ENCODE peak calls at places on chromosomes 2 and 18, in eight cellular contexts. C is upper lobe of right lung, W is mesendoderm, N is neural progenitor cell, D is cardiac muscle cell, E is WERI-Rb-1, P is transverse colon, F is right atrium auricular region. V is an unnamed sample.

GRCh38 chr2:217207387-217208010 is 347.6 kb upstream of the TNP1 start:
- DNase-seq in N (no peak), E (no peak), C (no peak), F (no peak), P (no peak), D (no peak), W (peak; percentile 14), V (no peak)

GRCh38 chr2:221476195-221476594 is 95.9 kb downstream of the EPHA4 start:
- DNase-seq in W (no peak), P (no peak), F (no peak), N (no peak), D (no peak), E (no peak), C (no peak), V (no peak)

GRCh38 chr2:231795525-231796327 is 9.5 kb downstream of the COPS7B start:
- DNase-seq in N (peak; percentile 22), W (peak; percentile 71), P (peak; percentile 79), D (peak; percentile 36), F (no peak), E (no peak), C (no peak), V (no peak)

GRCh38 chr2:176682278-176682677 is 413.0 kb downstream of the MTX2 start:
- DNase-seq in D (no peak), F (no peak), W (no peak), N (no peak), C (no peak), P (no peak), E (no peak), V (no peak)

GRCh38 chr2:175275499-175275898 is 94.0 kb upstream of the ATP5MC3 start:
- DNase-seq in F (no peak), C (no peak), P (no peak), W (no peak), E (no peak), N (no peak), D (no peak), V (no peak)

GRCh38 chr2:10166489-10167295 is 44.2 kb downstream of the RRM2 start:
- DNase-seq in P (no peak), W (no peak), N (no peak), D (no peak), F (no peak), C (no peak), E (no peak), V (peak; percentile 28)

GRCh38 chr2:2232167-2232566 is 98.9 kb downstream of the MYT1L start:
- DNase-seq in P (no peak), E (no peak), F (no peak), C (no peak), D (no peak), W (no peak), N (no peak), V (no peak)

GRCh38 chr2:174436351-174436750 is 40.8 kb downstream of the SCRN3 start:
- DNase-seq in E (no peak), C (no peak), D (no peak), W (no peak), F (no peak), N (no peak), P (no peak), V (no peak)

GRCh38 chr2:30527859-30528258 is 80.8 kb downstream of the LCLAT1 start:
- DNase-seq in W (no peak), C (no peak), D (no peak), P (no peak), N (no peak), F (no peak), E (no peak), V (no peak)

GRCh38 chr18:48452863-48453323 is 43.7 kb upstream of the ZBTB7C start:
- DNase-seq in C (no peak), D (peak; percentile 15), E (no peak), P (no peak), F (no peak), W (no peak), N (peak; percentile 47), V (no peak)

GRCh38 chr18:59823611-59824195 is 76.1 kb upstream of the PMAIP1 start:
- DNase-seq in E (peak; percentile 88), C (no peak), N (peak; percentile 89), D (peak; percentile 85), W (peak; percentile 82), F (peak; percentile 73), P (peak; percentile 75), V (peak; percentile 50)

GRCh38 chr2:112031916-112032582 is 23.0 kb upstream of the TMEM87B start:
- DNase-seq in C (peak; percentile 81), E (peak; percentile 61), N (peak; percentile 30), D (peak; percentile 6), P (no peak), F (no peak), W (peak; percentile 59), V (no peak)

GRCh38 chr2:175004730-175004979 is 526 bp downstream of the CHN1 start:
- DNase-seq in W (no peak), F (no peak), N (no peak), C (no peak), D (peak; percentile 54), E (peak; percentile 45), P (no peak), V (peak; percentile 77)

GRCh38 chr18:70028734-70029133 is 81.1 kb upstream of the CD226 start:
- DNase-seq in N (no peak), D (no peak), W (no peak), C (no peak), E (no peak), F (no peak), P (no peak), V (no peak)

GRCh38 chr2:216967889-216968288 is 108.0 kb upstream of the TNP1 start:
- DNase-seq in P (no peak), E (no peak), F (no peak), C (no peak), N (no peak), W (no peak), D (no peak), V (no peak)

GRCh38 chr2:156653670-156654069 is 217.5 kb downstream of the GPD2 start:
- DNase-seq in N (no peak), E (no peak), C (no peak), W (no peak), D (no peak), F (no peak), P (no peak), V (no peak)

GRCh38 chr2:46231721-46232120 is 65.5 kb upstream of the EPAS1 start:
- DNase-seq in P (no peak), W (no peak), D (no peak), F (no peak), N (no peak), C (no peak), E (no peak), V (no peak)

GRCh38 chr2:26573241-26573925 is 67.8 kb downstream of the CIB4 start:
- DNase-seq in P (no peak), E (no peak), N (no peak), F (no peak), C (peak; percentile 38), W (no peak), D (no peak), V (no peak)

GRCh38 chr2:71070294-71071025 is 2.0 kb downstream of the NAGK start:
- DNase-seq in F (no peak), E (peak; percentile 78), W (peak; percentile 82), D (peak; percentile 54), C (no peak), P (no peak), N (peak; percentile 43), V (peak; percentile 81)

DNA sequence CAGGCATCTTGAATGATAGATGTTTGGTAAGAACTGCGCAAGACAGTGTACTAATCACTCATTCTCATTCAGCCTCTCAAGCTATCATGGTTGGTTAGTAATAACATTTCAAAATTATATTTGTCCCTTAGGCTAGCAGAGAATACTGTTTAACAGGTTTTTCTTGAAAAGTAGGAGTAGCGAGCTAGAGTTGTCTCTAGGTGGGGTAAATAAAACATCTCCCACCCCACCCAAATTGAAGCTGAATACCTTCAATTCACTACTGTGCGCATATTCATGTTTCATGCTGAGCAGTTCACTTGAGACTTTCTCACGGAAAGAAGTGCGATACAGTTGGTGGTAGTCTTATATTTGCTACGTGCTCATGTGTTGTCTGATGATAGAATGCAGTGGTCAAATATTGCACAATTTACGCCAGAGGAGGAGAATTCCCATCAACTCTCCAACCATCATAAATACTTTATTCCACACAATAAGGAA is 49.3 kb downstream of the NEDD4L start:
- DNase-seq in P (no peak), W (no peak), N (no peak), C (no peak), E (no peak), D (no peak), F (no peak), V (no peak)
- H3K4me3 ChIP-seq in P (no peak overlapping the region), W (no peak overlapping the region), N (no peak overlapping the region), C (no peak overlapping the region), E (no peak overlapping the region), D (no peak overlapping the region), F (no peak overlapping the region), V (no peak overlapping the region)

DNA sequence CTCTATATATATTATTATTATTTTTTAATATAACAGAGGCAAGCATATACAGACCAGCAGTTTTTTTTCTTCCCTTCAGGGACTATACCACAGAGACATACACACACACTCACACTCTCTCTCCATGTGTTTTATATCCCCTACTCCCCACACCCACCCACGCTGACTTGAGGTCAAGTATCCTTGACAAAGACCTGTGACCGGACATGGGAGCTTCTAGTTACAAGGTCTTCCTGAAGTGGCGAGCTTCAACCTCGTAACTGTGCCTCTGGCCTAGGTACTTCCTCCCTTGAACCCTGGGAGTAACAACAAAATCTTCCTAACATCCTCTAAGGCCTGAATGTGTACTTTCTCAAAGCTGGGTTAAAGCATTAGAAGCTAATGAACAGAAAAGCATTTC is 52.5 kb downstream of the POLR1A start:
- DNase-seq in C (no peak), E (no peak), P (no peak), D (no peak), N (no peak), F (peak; percentile 54), W (no peak), V (no peak)
- H3K36me3 ChIP-seq in C (peaks cover 42% of the 10 kb centered on the region), E (peaks cover 59% of the 10 kb centered on the region), P (peaks cover 30% of the 10 kb centered on the region), D (peaks cover 21% of the 10 kb centered on the region), N (no peaks in the 10 kb centered on the region), F (peaks cover 50% of the 10 kb centered on the region), W (peaks cover 25% of the 10 kb centered on the region), V (peaks cover 27% of the 10 kb centered on the region)

GRCh38 chr2:88136817-88137216 is 9.0 kb upstream of the FABP1 start:
- DNase-seq in P (no peak), D (no peak), F (no peak), E (no peak), N (no peak), W (no peak), C (no peak), V (no peak)
- H3K27me3 ChIP-seq in P (no peaks in the 10 kb centered on the region), D (no peaks in the 10 kb centered on the region), F (no peaks in the 10 kb centered on the region), E (peaks cover 73% of the 10 kb centered on the region), N (no peaks in the 10 kb centered on the region), W (no peaks in the 10 kb centered on the region), C (no peaks in the 10 kb centered on the region), V (no peaks in the 10 kb centered on the region)

DNA sequence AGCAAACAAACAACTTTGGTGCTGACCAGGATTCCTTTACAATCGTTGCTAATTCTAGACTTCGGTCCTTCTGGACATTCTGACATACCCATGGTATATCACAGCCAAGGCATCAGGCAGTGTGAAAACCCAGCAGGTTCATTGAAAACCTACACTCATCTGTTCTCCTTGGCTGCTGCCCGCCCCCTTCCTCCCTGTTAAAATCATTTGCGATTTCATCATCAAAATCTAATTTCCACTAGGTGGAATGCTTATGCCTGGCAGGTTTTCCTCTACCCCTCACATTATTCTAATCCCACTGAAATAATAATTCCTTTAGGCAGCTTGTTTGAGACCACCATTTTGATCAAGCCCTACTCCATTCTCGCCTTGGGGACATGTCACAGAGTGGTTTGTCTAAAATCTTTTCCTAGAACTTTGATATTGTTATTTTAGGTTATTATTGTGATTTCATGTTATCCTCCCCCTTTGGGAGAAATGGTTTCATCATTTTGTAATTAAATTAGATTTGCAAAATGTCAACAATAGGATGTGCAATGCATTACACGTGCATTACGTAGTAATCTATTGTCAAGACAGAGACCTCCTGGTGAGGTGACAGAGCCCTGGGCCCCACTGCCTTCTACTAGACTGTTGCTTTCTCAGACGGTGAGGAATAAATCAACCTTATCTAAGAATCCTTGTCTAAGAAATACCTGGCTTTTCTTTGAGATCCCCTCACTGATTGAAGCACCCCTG is 31.0 kb upstream of the ASPRV1 start:
- DNase-seq in D (no peak), P (no peak), E (no peak), N (no peak), F (no peak), W (peak; percentile 32), C (no peak), V (no peak)
- H3K4me3 ChIP-seq in D (no peak overlapping the region), P (no peak overlapping the region), E (no peak overlapping the region), N (no peak overlapping the region), F (no peak overlapping the region), W (no peak overlapping the region), C (no peak overlapping the region), V (no peak overlapping the region)